ENCODE peak calls at places on chromosomes 3 and 15, in seven cellular contexts. R is tibial artery, M is Panc1, Z is A673, V is testis, P is endodermal cell, K is pancreas. L is an unnamed sample. For H3K9me3, the result is how much of the 10 kb centered on the place peaks cover.

GRCh38 chr15:69408841-69409240 is 5.3 kb upstream of the KIF23 start:
- DNase-seq in P (no peak), V (no peak), M (no peak), Z (no peak), K (no peak), R (no peak), L (no peak)

GRCh38 chr15:34691024-34691423 is 63.8 kb downstream of the GJD2 start:
- DNase-seq in V (no peak), K (no peak), R (no peak), P (no peak), Z (no peak), M (no peak), L (no peak)

GRCh38 chr15:41980654-41981323 is 8.4 kb upstream of the EHD4 start:
- DNase-seq in P (peak), Z (no peak), V (no peak), R (peak), K (no peak), M (no peak), L (peak)

GRCh38 chr3:132625613-132626012 is 28.5 kb downstream of the ACKR4 start:
- DNase-seq in P (no peak), V (no peak), K (no peak), R (no peak), M (no peak), Z (no peak), L (no peak)

GRCh38 chr3:45180051-45180450 is 33.9 kb upstream of the CDCP1 start:
- DNase-seq in K (no peak), R (no peak), Z (no peak), P (no peak), V (no peak), M (no peak), L (no peak)

GRCh38 chr3:11186318-11186692 is 32.0 kb downstream of the HRH1 start:
- DNase-seq in V (no peak), K (no peak), P (no peak), R (no peak), M (no peak), Z (no peak), L (no peak)

GRCh38 chr15:37933685-37934084 is 755 bp upstream of the TMCO5A start:
- DNase-seq in R (no peak), V (no peak), P (no peak), K (no peak), Z (no peak), M (no peak), L (no peak)

GRCh38 chr15:40010681-40011080 is 28.3 kb downstream of the SRP14 start:
- DNase-seq in K (no peak), M (no peak), P (no peak), Z (no peak), V (no peak), R (no peak), L (no peak)

GRCh38 chr3:127860223-127860622 is 37.9 kb upstream of the MGLL start:
- DNase-seq in V (no peak), Z (no peak), R (no peak), P (peak), K (no peak), M (no peak), L (no peak)

GRCh38 chr3:133914839-133915600 is 19.3 kb upstream of the RAB6B start:
- DNase-seq in M (no peak), K (no peak), R (no peak), Z (no peak), P (no peak), V (no peak), L (no peak)

GRCh38 chr3:15924914-15925313 is 127.1 kb upstream of the ANKRD28 start:
- DNase-seq in P (no peak), M (no peak), Z (no peak), R (no peak), V (no peak), K (no peak), L (no peak)

GRCh38 chr15:24729760-24730159 is 54.2 kb downstream of the NPAP1 start:
- DNase-seq in R (no peak), Z (no peak), K (no peak), M (no peak), V (no peak), P (no peak), L (no peak)

GRCh38 chr3:87733671-87734367 is 325.0 kb downstream of the CGGBP1 start:
- DNase-seq in Z (no peak), R (no peak), M (no peak), V (no peak), K (no peak), P (peak), L (no peak)

GRCh38 chr3:102248981-102249705 is 185.7 kb upstream of the ZPLD1 start:
- DNase-seq in V (no peak), P (no peak), K (no peak), Z (no peak), M (no peak), R (no peak), L (no peak)

GRCh38 chr3:155131104-155131503 is 51.0 kb downstream of the MME start:
- DNase-seq in V (no peak), Z (no peak), K (no peak), P (no peak), R (no peak), M (no peak), L (no peak)

GRCh38 chr15:79896131-79896633 is 632 bp downstream of the MTHFS start:
- DNase-seq in M (no peak), Z (peak), V (no peak), K (no peak), P (no peak), R (no peak), L (no peak)

GRCh38 chr3:38038447-38038911 is 529 bp upstream of the DLEC1 start:
- DNase-seq in Z (no peak), K (no peak), V (no peak), R (no peak), P (no peak), M (no peak), L (no peak)

GRCh38 chr15:65869954-65870871 is 922 bp downstream of the RAB11A start:
- DNase-seq in V (peak), R (peak), M (no peak), K (peak), Z (peak), P (peak), L (peak)

GRCh38 chr15:61499371-61499770 is 270.3 kb upstream of the RORA start:
- DNase-seq in P (no peak), M (no peak), V (no peak), R (no peak), Z (no peak), K (no peak), L (no peak)

DNA sequence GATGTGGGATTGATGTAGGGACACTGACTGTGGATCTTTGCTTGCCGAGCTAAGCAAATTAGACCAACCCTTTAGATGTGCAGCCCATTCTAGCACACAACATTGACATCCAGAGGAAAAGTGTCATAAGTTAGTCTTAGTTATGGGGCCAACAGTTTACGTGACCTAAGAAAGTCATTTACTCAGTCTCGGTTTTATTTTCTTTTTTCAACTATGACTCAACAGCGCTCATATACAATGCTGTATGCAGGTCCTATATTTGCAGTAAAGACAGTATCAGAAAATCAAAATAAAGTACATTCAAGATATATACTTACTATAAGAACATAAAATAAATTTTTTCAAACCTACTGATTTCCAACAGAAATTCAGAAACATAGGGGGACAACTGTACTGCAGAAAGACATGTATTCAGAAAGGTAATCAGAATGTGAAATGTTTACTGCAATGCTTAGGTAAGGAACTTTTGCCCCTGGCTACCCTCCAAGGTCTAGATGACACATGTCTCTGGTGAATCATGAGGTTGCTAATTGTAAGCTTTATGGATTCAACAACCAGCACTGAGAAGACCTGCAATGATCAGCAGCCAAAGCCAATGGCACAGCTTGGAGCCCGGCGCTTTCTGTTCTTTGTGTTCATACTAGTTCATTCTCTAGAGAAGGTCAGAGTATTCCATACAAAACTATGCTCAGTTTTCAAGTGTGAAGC is 317.5 kb upstream of the CNTN6 start:
- DNase-seq in K (no peak), R (no peak), M (peak), Z (no peak), P (no peak), V (no peak), L (no peak)
- H3K9me3 ChIP-seq in K (under half), R (under half), M (under half), Z (under half), P (half or more), V (under half), L (under half)

DNA sequence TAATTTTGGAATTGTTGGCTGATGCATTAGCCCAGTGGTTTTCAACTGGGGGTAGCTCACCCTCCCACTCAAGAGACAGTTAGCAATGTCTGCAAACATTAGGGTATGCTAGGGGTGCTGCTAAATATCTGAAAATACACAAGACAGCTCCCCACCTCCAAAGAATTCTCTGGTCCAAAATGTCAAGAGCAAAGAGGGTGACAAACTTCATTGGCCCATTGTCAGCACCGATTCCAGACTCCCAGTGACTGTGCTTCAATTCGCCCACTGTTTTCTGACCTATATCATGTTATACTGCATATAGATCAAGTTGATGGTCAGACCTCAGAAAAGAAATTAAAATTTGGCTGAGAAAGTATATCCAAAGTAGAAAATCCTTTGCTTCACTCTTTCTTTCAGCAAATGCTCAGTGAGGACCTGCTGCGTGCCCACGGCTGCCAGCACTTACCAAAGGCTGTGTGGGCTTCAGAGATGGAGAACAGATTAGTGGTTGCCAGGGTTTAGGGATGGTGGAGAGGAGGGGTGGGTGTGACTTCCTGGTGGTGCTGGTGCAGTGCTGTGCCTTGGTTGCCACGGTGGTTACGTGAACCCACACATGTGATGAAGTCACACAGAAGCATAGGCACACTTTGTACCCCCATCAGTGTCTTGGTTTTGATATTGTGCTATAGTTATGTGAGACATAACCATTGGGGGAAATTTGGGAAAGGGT is 204.0 kb downstream of the PLCL2 start:
- DNase-seq in P (no peak), R (no peak), K (no peak), V (no peak), Z (no peak), M (no peak), L (no peak)
- H3K27ac ChIP-seq in P (no peak), R (peak), K (no peak), V (peak), Z (no peak), M (no peak), L (peak)

GRCh38 chr3:177917234-177917861 is 618.9 kb upstream of the KCNMB2 start:
- DNase-seq in P (no peak), V (no peak), M (no peak), R (no peak), Z (no peak), K (no peak), L (no peak)

GRCh38 chr3:177916461-177916860 is 619.8 kb upstream of the KCNMB2 start:
- DNase-seq in V (no peak), P (no peak), M (no peak), K (no peak), Z (no peak), R (no peak), L (no peak)

DNA sequence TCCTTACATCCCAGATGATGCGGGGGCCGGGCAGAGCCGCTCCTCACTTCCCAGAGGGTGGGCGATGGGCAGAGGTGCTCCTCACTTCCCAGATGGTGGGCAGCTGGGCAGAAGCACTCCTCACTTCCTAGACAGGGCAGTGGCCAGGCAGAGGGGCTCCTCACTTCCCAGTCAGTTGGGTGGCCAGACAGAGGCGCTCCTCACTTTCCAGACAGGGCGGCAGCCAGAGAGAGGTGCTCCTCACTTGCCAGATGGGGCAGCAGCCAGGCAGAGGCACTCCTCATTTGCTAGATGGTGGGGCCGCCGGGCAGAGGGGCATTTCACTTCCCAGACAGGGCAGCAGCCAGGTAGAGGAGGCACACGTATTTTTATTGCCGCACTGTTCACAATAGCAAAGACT is 622.0 kb upstream of the KCNMB2 start:
- DNase-seq in V (no peak), Z (no peak), K (no peak), P (no peak), R (no peak), M (no peak), L (no peak)
- H3K9me3 ChIP-seq in V (under half), Z (under half), K (under half), P (under half), R (under half), M (under half), L (under half)

GRCh38 chr3:42067324-42067723 is 23.8 kb upstream of the TRAK1 start:
- DNase-seq in V (no peak), P (no peak), K (no peak), M (no peak), Z (no peak), R (no peak), L (no peak)
- H3K27ac ChIP-seq in V (no peak), P (peak), K (peak), M (peak), Z (peak), R (peak), L (peak)

GRCh38 chr3:191085091-191085490 is 114.0 kb upstream of the OSTN start:
- DNase-seq in R (no peak), K (no peak), Z (no peak), V (no peak), M (no peak), P (no peak), L (no peak)
- H3K9me3 ChIP-seq in R (under half), K (under half), Z (under half), V (under half), M (under half), P (under half), L (under half)

DNA sequence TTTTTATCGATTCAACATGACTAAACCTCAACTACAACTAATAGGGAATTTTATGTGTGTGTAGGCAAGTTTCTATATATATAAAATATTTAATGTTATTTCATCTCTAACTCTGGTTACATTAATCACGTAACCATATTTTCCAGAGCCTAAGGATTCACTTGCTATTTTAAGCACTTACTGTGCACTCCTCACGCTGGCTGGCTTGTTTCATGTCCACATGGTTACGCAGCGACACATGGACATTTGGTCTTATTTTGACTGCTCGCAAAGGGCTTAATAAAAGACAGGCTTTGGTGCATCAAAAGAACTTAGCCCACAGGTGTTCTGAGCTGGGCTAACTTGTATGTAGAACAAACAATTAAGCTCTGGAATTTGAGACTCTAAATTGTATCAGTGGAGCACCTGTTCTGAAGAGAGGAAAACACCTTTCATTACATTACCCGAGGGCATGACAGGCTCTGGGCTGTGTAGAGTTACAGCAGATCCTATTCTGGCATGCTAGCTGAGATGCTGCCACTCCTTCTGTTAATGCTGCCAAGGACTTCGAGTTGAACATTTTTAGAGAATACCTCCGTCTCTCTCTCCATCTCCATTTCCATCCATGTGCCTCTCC is 130.0 kb upstream of the NR2F2 start:
- DNase-seq in V (no peak), Z (no peak), P (no peak), R (no peak), M (no peak), K (no peak), L (no peak)
- H3K27ac ChIP-seq in V (no peak), Z (no peak), P (no peak), R (no peak), M (no peak), K (no peak), L (no peak)

DNA sequence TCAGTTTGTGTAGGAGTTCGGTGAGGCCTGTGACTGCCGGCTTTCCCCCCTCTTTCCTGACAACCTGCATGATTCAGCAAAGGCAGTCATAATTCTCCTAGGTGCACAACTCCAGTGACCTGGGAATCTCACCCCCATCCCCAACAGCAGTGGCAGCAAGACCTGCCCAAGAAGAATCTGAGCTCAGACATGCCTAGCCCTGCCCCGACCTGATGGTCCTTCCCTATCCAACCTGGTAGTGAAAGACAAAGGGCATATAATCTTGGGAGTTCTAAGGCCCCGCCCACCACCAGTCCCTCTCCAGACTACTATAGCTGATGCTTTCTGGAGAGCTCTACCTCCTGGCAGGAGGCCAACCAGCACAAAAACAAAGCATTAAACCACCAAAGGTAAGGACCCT is 44.2 kb upstream of the ZBED2 start:
- DNase-seq in K (no peak), R (no peak), M (no peak), P (no peak), V (no peak), Z (no peak), L (no peak)
- H3K9me3 ChIP-seq in K (under half), R (under half), M (under half), P (under half), V (under half), Z (under half), L (under half)

GRCh38 chr15:87746333-87746732 is 510.2 kb downstream of the NTRK3 start:
- DNase-seq in V (no peak), Z (no peak), R (no peak), K (no peak), M (no peak), P (no peak), L (no peak)
- H3K27ac ChIP-seq in V (no peak), Z (no peak), R (no peak), K (no peak), M (no peak), P (no peak), L (no peak)

DNA sequence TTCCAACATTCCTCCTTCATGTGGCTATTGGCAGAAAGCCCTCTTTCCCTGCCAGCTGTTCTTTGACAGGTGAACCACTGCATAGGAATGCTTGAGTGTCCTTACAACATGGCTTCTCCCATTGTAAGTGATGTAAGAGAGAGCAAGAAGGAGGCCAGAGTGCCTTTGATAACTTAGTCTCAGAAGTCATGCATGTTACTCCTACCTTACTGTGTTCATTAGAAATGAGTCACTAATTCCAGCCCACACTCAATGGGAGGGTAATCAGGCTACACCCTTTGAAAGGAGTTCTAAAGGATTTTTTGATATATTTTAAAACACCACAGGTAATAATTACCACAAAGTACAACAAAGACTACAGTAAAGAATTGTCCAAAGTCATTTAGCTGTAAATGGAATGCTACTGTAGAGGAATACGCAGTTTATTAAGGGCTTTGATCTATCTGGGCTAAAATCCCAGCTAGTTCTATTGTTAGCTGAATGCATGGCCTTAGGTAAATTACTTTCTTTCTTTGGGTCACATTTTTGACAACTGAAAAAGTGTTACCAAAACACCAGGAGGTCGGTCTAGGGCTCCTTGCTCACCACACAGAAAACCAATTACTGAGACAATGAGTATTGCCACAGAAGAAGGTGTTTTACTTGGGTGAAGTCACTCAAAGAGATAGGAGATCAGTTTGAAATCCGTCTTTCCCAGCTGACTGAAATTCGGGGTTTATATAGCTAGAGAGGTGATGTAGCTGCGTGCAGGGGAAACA is 154.9 kb downstream of the GRM7 start:
- DNase-seq in R (no peak), K (no peak), Z (no peak), M (no peak), P (no peak), V (no peak), L (no peak)
- H3K9me3 ChIP-seq in R (under half), K (under half), Z (under half), M (under half), P (under half), V (under half), L (under half)

GRCh38 chr3:159837725-159838124 is 150.9 kb upstream of the IL12A start:
- DNase-seq in P (no peak), V (no peak), R (no peak), M (no peak), Z (no peak), K (no peak), L (no peak)
- H3K27ac ChIP-seq in P (peak), V (no peak), R (peak), M (no peak), Z (no peak), K (no peak), L (peak)